ENCODE peak calls at places on chromosome 7, in four cellular contexts. Y is heart left ventricle, V is fibroblast of mammary gland, K is midbrain. Z is an unnamed sample.

GRCh38 chr7:13017325-13017853 is 330.0 kb downstream of the ARL4A start:
- DNase-seq in K (no peak), V (peak; percentile 79), Y (no peak), Z (no peak)

GRCh38 chr7:112386619-112387018 is 63.6 kb upstream of the IFRD1 start:
- DNase-seq in Y (no peak), K (no peak), V (no peak), Z (no peak)

GRCh38 chr7:151572136-151572535 is 52.4 kb upstream of the RHEB start:
- DNase-seq in K (no peak), Y (no peak), V (peak; percentile 15), Z (no peak)

GRCh38 chr7:130890176-130891020 is 156.4 kb upstream of the KLF14 start:
- DNase-seq in Y (no peak), V (peak; percentile 82), K (no peak), Z (no peak)

GRCh38 chr7:116025098-116025809 is 5.3 kb downstream of the TFEC start:
- DNase-seq in V (peak; percentile 41), K (peak; percentile 30), Y (no peak), Z (no peak)

GRCh38 chr7:90579181-90579688 is 16.9 kb upstream of the CDK14 start:
- DNase-seq in K (no peak), V (peak; percentile 95), Y (no peak), Z (no peak)

GRCh38 chr7:155342313-155342712 is 44.6 kb downstream of the INSIG1 start:
- DNase-seq in Y (no peak), V (no peak), K (no peak), Z (no peak)

GRCh38 chr7:38321515-38321944 is 48.1 kb upstream of the TARP start:
- DNase-seq in K (no peak), Y (no peak), V (peak; percentile 88), Z (no peak)

GRCh38 chr7:151088019-151088855 is 2.0 kb downstream of the AGAP3 start:
- DNase-seq in K (no peak), V (peak; percentile 41), Y (no peak), Z (no peak)

Z was measured in SHP77 treated with DMSO at 0.1 percent for 48 hours.